ENCODE peak calls at places on chromosomes 3 and 15, in eight cellular contexts. S, W, Y, A, N, D, F and Q are unnamed samples.

GRCh38 chr3:101963902-101964362 is 114.6 kb downstream of the NFKBIZ start:
- DNase-seq in N (peak), F (peak), S (no peak), W (no peak), Y (no peak), A (no peak), D (no peak), Q (no peak)

GRCh38 chr3:33278106-33278672 is 947 bp downstream of the FBXL2 start:
- DNase-seq in F (no peak), W (no peak), Y (no peak), N (peak), D (no peak), S (no peak), A (peak), Q (no peak)

GRCh38 chr3:111764645-111765091 is 94.4 kb upstream of the PHLDB2 start:
- DNase-seq in S (no peak), F (no peak), Y (no peak), W (no peak), N (peak), D (no peak), A (no peak), Q (no peak)

GRCh38 chr15:67937153-67937761 is 97.4 kb upstream of the RNU6-1 start:
- DNase-seq in A (no peak), N (no peak), F (no peak), Y (no peak), W (no peak), D (no peak), S (no peak), Q (no peak)

GRCh38 chr3:11699083-11699427 is 55.3 kb upstream of the VGLL4 start:
- DNase-seq in D (no peak), N (peak), W (no peak), F (no peak), A (no peak), Y (no peak), S (no peak), Q (no peak)

GRCh38 chr15:95326689-95327525 is 1003.6 kb upstream of the NR2F2 start:
- DNase-seq in S (peak), Y (no peak), W (no peak), D (peak), A (no peak), F (no peak), N (no peak), Q (no peak)

GRCh38 chr3:122100591-122101491 is 45.7 kb downstream of the CD86 start:
- DNase-seq in D (no peak), Y (no peak), W (no peak), S (no peak), A (no peak), N (peak), F (peak), Q (no peak)

GRCh38 chr3:53384465-53385277 is 37.3 kb upstream of the DCP1A start:
- DNase-seq in S (no peak), Y (no peak), A (no peak), F (no peak), N (no peak), D (no peak), W (no peak), Q (no peak)

GRCh38 chr3:12695112-12695511 is 31.2 kb upstream of the RAF1 start:
- DNase-seq in S (no peak), A (no peak), Y (no peak), F (no peak), W (no peak), N (no peak), D (no peak), Q (no peak)

GRCh38 chr3:63864008-63864871 is 573 bp downstream of the ATXN7 start:
- DNase-seq in S (no peak), D (peak), Y (peak), F (peak), N (peak), W (no peak), A (peak), Q (peak)

GRCh38 chr15:73854265-73854664 is 19.1 kb upstream of the TBC1D21 start:
- DNase-seq in F (no peak), N (no peak), S (no peak), D (no peak), W (no peak), A (no peak), Y (no peak), Q (no peak)

GRCh38 chr3:105359098-105359762 is 7.5 kb upstream of the ALCAM start:
- DNase-seq in A (no peak), W (no peak), Y (no peak), D (no peak), F (peak), S (no peak), N (peak), Q (no peak)

GRCh38 chr3:198093082-198093679 is 133.2 kb downstream of the LMLN start:
- DNase-seq in D (no peak), W (no peak), N (no peak), S (no peak), Y (peak), A (no peak), F (no peak), Q (no peak)

GRCh38 chr3:170622369-170623159 is 36.7 kb upstream of the SLC7A14 start:
- DNase-seq in F (no peak), S (peak), A (no peak), N (peak), D (peak), W (peak), Y (no peak), Q (peak)

GRCh38 chr3:69181592-69182211 is 59.3 kb upstream of the LMOD3 start:
- DNase-seq in N (peak), S (no peak), Y (no peak), W (no peak), A (no peak), F (no peak), D (no peak), Q (no peak)

GRCh38 chr3:188546835-188547670 is 393.1 kb downstream of the LPP start:
- DNase-seq in A (peak), S (no peak), W (peak), D (no peak), N (peak), Y (no peak), F (no peak), Q (no peak)

GRCh38 chr3:127784865-127785710 is 37.2 kb downstream of the MGLL start:
- DNase-seq in N (no peak), S (no peak), A (no peak), F (no peak), D (no peak), W (no peak), Y (no peak), Q (no peak)

GRCh38 chr15:78457101-78457500 is 19.1 kb downstream of the IREB2 start:
- DNase-seq in F (no peak), S (no peak), Y (no peak), N (peak), W (peak), A (peak), D (no peak), Q (no peak)

GRCh38 chr3:107201146-107201545 is 176.1 kb upstream of the CCDC54 start:
- DNase-seq in N (no peak), D (no peak), W (no peak), F (no peak), Y (no peak), S (no peak), A (no peak), Q (no peak)

GRCh38 chr3:88090681-88091080 is 31.6 kb downstream of the ZNF654 start:
- DNase-seq in F (no peak), N (no peak), S (no peak), A (no peak), Y (no peak), W (no peak), D (no peak), Q (no peak)

GRCh38 chr3:141796436-141797166 is 33.4 kb downstream of the GRK7 start:
- DNase-seq in A (no peak), F (peak), N (peak), W (no peak), D (no peak), S (no peak), Y (peak), Q (no peak)

GRCh38 chr3:48420561-48420960 is 9.3 kb downstream of the PLXNB1 start:
- DNase-seq in D (no peak), S (no peak), N (no peak), Y (no peak), W (no peak), A (no peak), F (no peak), Q (no peak)

GRCh38 chr3:185460719-185461350 is 38.0 kb downstream of the TMEM41A start:
- DNase-seq in A (peak), D (no peak), W (no peak), F (no peak), S (no peak), N (peak), Y (peak), Q (no peak)

GRCh38 chr15:27694506-27695077 is 404.5 kb downstream of the OCA2 start:
- DNase-seq in W (no peak), Y (no peak), A (no peak), D (no peak), S (no peak), F (no peak), N (no peak), Q (no peak)

GRCh38 chr3:64437126-64437525 is 211.9 kb upstream of the PRICKLE2 start:
- DNase-seq in F (no peak), N (no peak), D (no peak), A (no peak), S (no peak), W (no peak), Y (no peak), Q (no peak)

GRCh38 chr3:64398431-64398830 is 173.2 kb upstream of the PRICKLE2 start:
- DNase-seq in W (no peak), F (no peak), D (no peak), Y (no peak), A (no peak), S (no peak), N (no peak), Q (no peak)

GRCh38 chr3:44995142-44995770 is 19.2 kb downstream of the EXOSC7 start:
- DNase-seq in F (no peak), Y (no peak), W (no peak), S (peak), A (no peak), D (no peak), N (peak), Q (no peak)

DNA sequence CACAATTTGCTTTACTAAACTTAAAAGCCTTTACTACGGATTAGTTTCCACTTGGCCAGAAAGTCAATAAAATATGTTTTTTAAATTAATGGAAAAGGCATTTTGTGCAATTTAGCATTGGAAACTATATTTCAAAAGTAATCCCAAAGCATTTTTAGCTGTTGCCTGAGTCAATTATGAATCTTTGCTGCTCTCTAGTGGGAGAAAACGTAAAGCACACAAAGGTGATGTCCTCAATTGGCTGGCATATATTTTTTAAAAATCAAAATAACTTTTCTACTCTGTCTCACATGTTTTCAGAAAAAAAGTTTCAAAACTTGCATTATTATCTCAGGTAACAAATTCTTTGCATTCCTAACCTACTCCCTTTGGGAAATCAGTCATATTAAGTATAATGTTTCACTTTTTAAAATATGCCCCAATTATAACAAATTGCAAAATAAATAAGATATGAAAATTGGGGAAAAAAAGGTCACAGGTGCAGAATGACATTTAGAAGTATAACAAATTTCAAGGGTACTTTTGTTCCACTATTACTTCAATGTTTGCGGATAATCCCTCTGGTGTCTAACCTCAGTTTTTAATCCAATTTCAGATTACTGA is 47.2 kb upstream of the TEX55 start:
- DNase-seq in W (peak), D (no peak), N (peak), F (no peak), S (no peak), A (peak), Y (peak), Q (no peak)
- TF ChIP-seq CTCF in W (peak), D (peak), N (peak), F (peak), S (peak), A (peak), Y (peak), Q (peak)

GRCh38 chr15:91099616-91100560 is at the start of gene SV2B:
- DNase-seq in N (peak), D (no peak), W (no peak), S (no peak), Y (peak), A (no peak), F (peak), Q (peak)
- TF ChIP-seq CTCF in N (peak), D (no peak), W (no peak), S (no peak), Y (peak), A (peak), F (peak), Q (peak)

GRCh38 chr3:139434764-139435291 is 41.5 kb downstream of the RBP2 start:
- DNase-seq in Y (no peak), S (no peak), N (peak), W (no peak), A (no peak), D (no peak), F (no peak), Q (no peak)
- TF ChIP-seq CTCF in Y (no peak), S (no peak), N (no peak), W (no peak), A (no peak), D (no peak), F (no peak), Q (no peak)

GRCh38 chr3:77086408-77086807 is 46.5 kb downstream of the ROBO2 start:
- DNase-seq in F (no peak), D (no peak), S (no peak), Y (no peak), W (no peak), A (no peak), N (no peak), Q (no peak)
- TF ChIP-seq CTCF in F (no peak), D (no peak), S (no peak), Y (no peak), W (peak), A (no peak), N (peak), Q (no peak)

DNA sequence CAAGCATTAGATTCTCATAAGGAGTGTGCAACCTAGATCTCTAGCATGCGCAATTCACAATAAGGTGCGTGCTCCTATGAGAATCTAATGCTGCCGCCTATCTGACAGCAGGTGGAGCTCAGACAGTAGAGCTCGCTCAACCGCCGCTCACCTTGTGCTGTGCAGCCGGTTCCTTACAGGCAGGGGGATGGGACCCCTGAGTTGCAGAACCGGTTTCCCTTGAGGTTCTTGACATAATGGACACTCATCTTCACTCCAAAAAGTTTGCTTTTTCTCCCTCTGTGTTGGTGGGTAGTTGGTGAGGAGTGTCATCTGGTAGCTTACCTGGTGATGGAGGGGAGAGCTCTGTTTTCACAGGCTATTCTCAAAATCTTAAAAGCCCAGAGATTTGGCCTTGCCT is 324.0 kb upstream of the TBL1XR1 start:
- DNase-seq in D (no peak), A (no peak), F (no peak), Y (no peak), W (no peak), N (no peak), S (no peak), Q (no peak)
- TF ChIP-seq CTCF in D (no peak), A (no peak), F (no peak), Y (no peak), W (no peak), N (no peak), S (no peak), Q (no peak)